ENCODE peak calls at places on chromosomes 7 and 10, in six cellular contexts. K, Y, C, E, M and P are unnamed samples.

GRCh38 chr10:118332247-118332646 is 9.9 kb downstream of the FAM204A start:
- DNase-seq in E (no peak), K (no peak), M (no peak), C (no peak), Y (no peak), P (no peak)

GRCh38 chr7:140876519-140877248 is 48.0 kb downstream of the BRAF start:
- DNase-seq in M (peak), E (peak), Y (peak), K (no peak), C (no peak), P (peak)

GRCh38 chr10:27433976-27434375 is 70.1 kb upstream of the RAB18 start:
- DNase-seq in C (no peak), Y (no peak), M (no peak), K (no peak), E (no peak), P (no peak)

GRCh38 chr7:65454479-65454878 is 80.8 kb downstream of the ZNF92 start:
- DNase-seq in C (no peak), Y (no peak), K (no peak), E (no peak), M (no peak), P (no peak)

GRCh38 chr7:110940756-110941155 is 150.2 kb upstream of the LRRN3 start:
- DNase-seq in Y (no peak), K (no peak), E (peak), M (no peak), C (no peak), P (no peak)

GRCh38 chr7:19491821-19492452 is 216.9 kb downstream of the POLR1F start:
- DNase-seq in Y (peak), K (no peak), E (peak), C (no peak), M (peak), P (peak)

GRCh38 chr7:30378275-30378674 is 93.9 kb downstream of the ZNRF2 start:
- DNase-seq in M (no peak), Y (no peak), C (no peak), E (no peak), K (no peak), P (no peak)

GRCh38 chr10:49509904-49510303 is 29.0 kb downstream of the ERCC6 start:
- DNase-seq in E (no peak), Y (no peak), C (no peak), M (no peak), K (no peak), P (no peak)

DNA sequence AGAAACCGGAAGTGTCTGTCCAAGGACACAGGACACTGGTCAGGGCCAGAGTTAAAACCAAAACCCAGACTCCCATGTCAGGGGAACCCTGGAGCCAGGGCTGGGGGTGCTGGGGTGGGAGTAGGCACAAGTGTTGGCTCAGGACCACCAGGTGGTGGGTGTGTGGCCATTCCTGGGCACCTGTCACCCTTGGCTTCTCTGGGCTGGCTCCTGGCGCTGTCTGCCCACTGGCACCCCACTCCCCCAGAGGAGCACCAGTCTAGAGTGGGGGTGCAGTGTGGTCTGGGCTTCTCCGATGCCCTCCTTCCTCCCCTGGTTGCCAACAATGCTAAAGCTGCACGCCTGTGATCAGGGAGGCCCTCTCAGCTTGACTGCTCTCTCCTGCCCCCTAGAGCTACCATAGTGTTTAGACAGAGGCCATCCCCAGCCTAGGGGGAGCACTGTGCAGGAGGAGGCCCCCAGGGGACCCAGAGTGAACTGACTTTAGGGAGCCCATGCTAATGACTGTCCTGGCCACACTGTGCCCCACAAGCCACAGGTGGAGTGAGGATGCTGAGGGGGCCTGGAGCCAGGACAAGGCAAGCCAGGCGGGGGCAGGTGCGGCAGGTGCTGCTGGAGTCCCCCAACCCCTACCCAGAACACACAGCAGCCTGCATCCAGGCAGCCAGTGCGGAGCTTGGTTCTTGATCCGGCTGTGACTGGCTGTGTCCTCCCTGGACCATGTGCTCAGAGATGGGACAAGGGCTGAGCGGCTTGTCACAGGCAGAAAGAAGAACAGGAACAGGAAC is 11.0 kb downstream of the RASGEF1A start:
- DNase-seq in M (peak), Y (peak), E (no peak), C (no peak), K (no peak), P (peak)
- TF ChIP-seq CTCF in M (peak), Y (peak), E (peak), C (no peak), K (peak), P (peak)

GRCh38 chr7:32905175-32905662 is 13.7 kb upstream of the KBTBD2 start:
- DNase-seq in Y (peak), C (no peak), K (no peak), E (peak), M (peak), P (peak)
- H3K4me3 ChIP-seq in Y (peak), C (peak), K (peak), E (peak), M (peak), P (peak)

GRCh38 chr10:79149345-79149661 is 80.5 kb downstream of the ZMIZ1 start:
- DNase-seq in E (no peak), C (no peak), M (no peak), Y (no peak), K (no peak), P (no peak)
- TF ChIP-seq CTCF in E (no peak), C (no peak), M (no peak), Y (no peak), K (no peak), P (no peak)

DNA sequence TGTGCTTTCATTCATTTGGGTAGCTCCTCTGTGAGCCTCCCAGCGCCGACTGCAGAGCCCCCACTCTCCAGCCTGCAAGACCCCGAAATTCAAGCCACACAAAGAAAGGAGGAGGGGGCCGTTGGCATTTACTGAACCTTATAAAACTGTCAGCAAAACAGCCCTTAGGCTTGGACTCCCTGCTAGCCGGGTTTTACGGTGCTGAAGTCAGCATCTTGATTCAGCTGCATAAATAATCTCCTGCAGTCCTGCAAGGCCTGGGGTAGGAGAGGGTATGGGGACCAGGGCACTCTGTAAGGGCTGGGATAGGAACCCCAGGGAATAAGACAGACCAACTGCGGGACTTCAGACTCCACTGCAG is 158.4 kb upstream of the PRKCQ start:
- DNase-seq in E (peak), K (no peak), M (peak), C (no peak), Y (no peak), P (no peak)
- H3K4me3 ChIP-seq in E (no peak), K (peak), M (no peak), C (no peak), Y (no peak), P (no peak)

DNA sequence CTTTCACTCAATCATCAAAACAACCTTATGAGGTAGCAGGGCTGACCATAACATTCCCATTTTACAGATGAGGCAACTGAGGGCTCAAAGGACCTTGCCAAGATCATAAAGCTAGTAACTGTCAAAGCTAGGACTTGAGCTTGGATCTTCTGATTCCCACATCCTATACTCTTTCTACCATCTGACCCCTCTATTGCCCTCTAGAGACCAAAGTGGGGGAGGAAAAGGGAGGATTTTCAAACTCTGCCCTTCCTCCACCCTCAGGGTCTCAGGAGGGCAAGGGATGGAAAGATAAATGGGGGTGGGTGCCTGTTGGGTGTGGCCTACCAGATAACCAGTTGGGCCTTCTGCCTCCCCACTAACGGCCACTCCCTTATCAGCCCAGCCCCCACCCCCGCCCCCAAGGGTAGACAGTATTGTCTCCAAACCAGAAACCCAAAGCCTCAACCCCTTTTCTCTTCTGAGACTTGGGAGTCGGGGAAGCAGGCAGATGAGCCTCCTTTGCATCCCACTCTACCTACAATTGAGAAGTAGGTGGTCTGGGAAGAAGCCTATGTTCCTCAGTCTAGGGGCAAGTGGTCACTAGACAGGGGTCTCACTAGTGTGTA is 7.9 kb downstream of the LDB1 start:
- DNase-seq in M (no peak), Y (no peak), E (no peak), C (no peak), K (no peak), P (no peak)
- TF ChIP-seq CTCF in M (peak), Y (peak), E (no peak), C (no peak), K (peak), P (peak)

GRCh38 chr10:96440257-96441125 is 73.2 kb downstream of the TLL2 start:
- DNase-seq in Y (no peak), C (no peak), M (no peak), K (no peak), E (no peak), P (no peak)

GRCh38 chr10:96442017-96442643 is 71.6 kb downstream of the TLL2 start:
- DNase-seq in E (no peak), K (no peak), C (no peak), M (no peak), Y (no peak), P (no peak)

GRCh38 chr10:96439655-96440217 is 74.0 kb downstream of the TLL2 start:
- DNase-seq in Y (no peak), E (no peak), M (no peak), K (no peak), C (no peak), P (no peak)

GRCh38 chr10:96436035-96436434 is 77.2 kb upstream of the OPALIN start:
- DNase-seq in E (no peak), Y (no peak), M (no peak), C (no peak), K (no peak), P (no peak)

GRCh38 chr10:96441126-96441905 is 72.4 kb downstream of the TLL2 start:
- DNase-seq in K (no peak), Y (no peak), E (no peak), M (no peak), C (no peak), P (no peak)
- H3K4me3 ChIP-seq in K (no peak), Y (no peak), E (no peak), M (no peak), C (no peak), P (no peak)

GRCh38 chr7:155358066-155358947 is 60.6 kb downstream of the INSIG1 start:
- DNase-seq in E (no peak), Y (no peak), C (peak), K (no peak), M (no peak), P (no peak)

GRCh38 chr7:155355176-155355575 is 57.5 kb downstream of the INSIG1 start:
- DNase-seq in Y (no peak), K (no peak), C (peak), M (no peak), E (no peak), P (no peak)

GRCh38 chr7:155357573-155358041 is 59.9 kb downstream of the INSIG1 start:
- DNase-seq in K (no peak), E (peak), Y (peak), C (no peak), M (peak), P (peak)

GRCh38 chr7:155355745-155356144 is 58.1 kb downstream of the INSIG1 start:
- DNase-seq in C (peak), M (no peak), K (no peak), Y (no peak), E (no peak), P (no peak)

GRCh38 chr7:155356323-155357105 is 58.8 kb downstream of the INSIG1 start:
- DNase-seq in E (no peak), Y (no peak), C (peak), M (no peak), K (no peak), P (no peak)
- TF ChIP-seq CTCF in E (peak), Y (no peak), C (no peak), M (no peak), K (peak), P (peak)

GRCh38 chr10:3659518-3659917 is 125.5 kb downstream of the KLF6 start:
- DNase-seq in E (no peak), K (no peak), C (no peak), M (no peak), Y (no peak), P (no peak)

GRCh38 chr10:3660753-3661152 is 124.3 kb downstream of the KLF6 start:
- DNase-seq in E (no peak), M (no peak), Y (no peak), C (no peak), K (no peak), P (no peak)

GRCh38 chr10:3661271-3661670 is 123.7 kb downstream of the KLF6 start:
- DNase-seq in E (no peak), Y (no peak), K (no peak), M (no peak), C (no peak), P (no peak)

GRCh38 chr10:3665316-3665908 is 119.6 kb downstream of the KLF6 start:
- DNase-seq in C (no peak), K (no peak), E (no peak), Y (no peak), M (no peak), P (no peak)

DNA sequence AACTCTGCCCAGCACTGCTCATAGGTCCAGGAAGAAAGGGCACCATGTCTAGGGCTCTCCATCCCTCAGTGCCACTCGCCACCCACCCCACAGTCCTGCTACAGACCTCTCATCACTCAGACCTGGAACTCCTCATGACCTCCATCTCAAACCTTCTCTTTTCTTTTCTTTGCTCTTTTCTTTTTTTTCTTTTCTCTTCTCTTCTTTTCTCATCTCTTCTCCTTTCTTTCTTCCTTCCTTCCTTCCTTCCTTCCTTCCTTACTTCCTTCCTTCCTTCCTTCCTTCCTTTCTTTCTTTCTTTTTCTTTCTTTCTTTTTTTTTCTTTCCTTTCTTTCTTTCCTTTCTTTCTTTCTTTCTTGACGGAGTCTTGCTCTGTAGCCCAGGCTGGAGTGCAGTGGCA is 122.2 kb downstream of the KLF6 start:
- DNase-seq in C (no peak), Y (no peak), K (no peak), M (no peak), E (no peak), P (no peak)
- H3K4me3 ChIP-seq in C (no peak), Y (no peak), K (no peak), M (no peak), E (no peak), P (no peak)

GRCh38 chr10:98892523-98892922 is 343.1 kb downstream of the HPSE2 start:
- DNase-seq in C (no peak), E (no peak), M (no peak), K (no peak), Y (no peak), P (no peak)
- TF ChIP-seq CTCF in C (no peak), E (no peak), M (no peak), K (no peak), Y (no peak), P (no peak)